ENCODE peak calls at places on chromosomes 13 and 19, in five cellular contexts. One of them, this sample, is unnamed.

GRCh38 chr19:2164020-2164988 is 571 bp downstream of the DOT1L start:
- DNase-seq in lung: no peak
- DNase-seq in spleen: peak; percentile 93
- DNase-seq in A549: no peak
- DNase-seq in neuronal stem cell: no peak
- DNase-seq in this sample: no peak

GRCh38 chr19:19416280-19416679 is 10.8 kb downstream of the GATAD2A start:
- DNase-seq in lung: no peak
- DNase-seq in A549: no peak
- DNase-seq in spleen: no peak
- DNase-seq in neuronal stem cell: no peak
- DNase-seq in this sample: no peak

GRCh38 chr19:40640744-40641143 is 39.6 kb downstream of the LTBP4 start:
- DNase-seq in A549: peak; percentile 70
- DNase-seq in neuronal stem cell: no peak
- DNase-seq in lung: no peak
- DNase-seq in spleen: no peak
- DNase-seq in this sample: no peak

GRCh38 chr13:40096357-40096911 is 441.0 kb downstream of the COG6 start:
- DNase-seq in spleen: no peak
- DNase-seq in lung: no peak
- DNase-seq in A549: no peak
- DNase-seq in neuronal stem cell: no peak
- DNase-seq in this sample: no peak

GRCh38 chr19:6717441-6717971 is 2.9 kb downstream of the C3 start:
- DNase-seq in neuronal stem cell: no peak
- DNase-seq in A549: peak; percentile 47
- DNase-seq in spleen: no peak
- DNase-seq in lung: no peak
- DNase-seq in this sample: no peak

GRCh38 chr19:8609210-8610040 is 1.1 kb downstream of the ADAMTS10 start:
- DNase-seq in spleen: no peak
- DNase-seq in A549: peak; percentile 91
- DNase-seq in lung: no peak
- DNase-seq in neuronal stem cell: peak; percentile 77
- DNase-seq in this sample: peak; percentile 32

GRCh38 chr19:45079063-45079910 is at the start of gene GEMIN7:
- DNase-seq in spleen: peak; percentile 94
- DNase-seq in A549: peak; percentile 88
- DNase-seq in lung: peak; percentile 70
- DNase-seq in neuronal stem cell: peak; percentile 78
- DNase-seq in this sample: peak; percentile 20

GRCh38 chr19:5953680-5954213 is 24.2 kb downstream of the RANBP3 start:
- DNase-seq in A549: no peak
- DNase-seq in neuronal stem cell: no peak
- DNase-seq in lung: no peak
- DNase-seq in spleen: no peak
- DNase-seq in this sample: no peak

GRCh38 chr19:33032218-33032781 is 32.4 kb downstream of the RHPN2 start:
- DNase-seq in lung: no peak
- DNase-seq in neuronal stem cell: no peak
- DNase-seq in spleen: no peak
- DNase-seq in A549: peak; percentile 78
- DNase-seq in this sample: no peak

GRCh38 chr13:77853701-77854100 is 64.9 kb downstream of the EDNRB start:
- DNase-seq in lung: no peak
- DNase-seq in A549: no peak
- DNase-seq in neuronal stem cell: peak; percentile 86
- DNase-seq in spleen: no peak
- DNase-seq in this sample: peak; percentile 23

GRCh38 chr13:42612021-42612765 is 38.2 kb downstream of the TNFSF11 start:
- DNase-seq in A549: no peak
- DNase-seq in lung: no peak
- DNase-seq in spleen: no peak
- DNase-seq in neuronal stem cell: no peak
- DNase-seq in this sample: no peak

GRCh38 chr19:13095934-13096890 is 6.4 kb downstream of the LYL1 start:
- DNase-seq in spleen: peak; percentile 89
- DNase-seq in A549: peak; percentile 27
- DNase-seq in lung: no peak
- DNase-seq in neuronal stem cell: peak; percentile 65
- DNase-seq in this sample: no peak

GRCh38 chr13:101390461-101390860 is 25.8 kb downstream of the NALCN start:
- DNase-seq in spleen: no peak
- DNase-seq in neuronal stem cell: no peak
- DNase-seq in lung: no peak
- DNase-seq in A549: no peak
- DNase-seq in this sample: no peak
- H3K27ac ChIP-seq in spleen: no peak overlapping the region
- H3K27ac ChIP-seq in neuronal stem cell: no peak overlapping the region
- H3K27ac ChIP-seq in lung: no peak overlapping the region
- H3K27ac ChIP-seq in A549: no peak overlapping the region
- H3K27ac ChIP-seq in this sample: no peak overlapping the region

GRCh38 chr19:14381689-14382474 is 638 bp downstream of the ADGRE5 start:
- DNase-seq in spleen: peak; percentile 89
- DNase-seq in A549: peak; percentile 77
- DNase-seq in neuronal stem cell: no peak
- DNase-seq in lung: peak; percentile 65
- DNase-seq in this sample: no peak
- H3K27ac ChIP-seq in spleen: peak overlapping the region; percentile 92
- H3K27ac ChIP-seq in A549: peak overlapping the region; percentile 94
- H3K27ac ChIP-seq in neuronal stem cell: no peak overlapping the region
- H3K27ac ChIP-seq in lung: peak overlapping the region; percentile 89
- H3K27ac ChIP-seq in this sample: peak overlapping the region; percentile 86

GRCh38 chr13:34159946-34160345 is 342.0 kb downstream of the RFC3 start:
- DNase-seq in lung: no peak
- DNase-seq in A549: no peak
- DNase-seq in neuronal stem cell: no peak
- DNase-seq in spleen: no peak
- DNase-seq in this sample: no peak

GRCh38 chr13:34161829-34162544 is 344.0 kb downstream of the RFC3 start:
- DNase-seq in lung: no peak
- DNase-seq in spleen: no peak
- DNase-seq in A549: peak; percentile 89
- DNase-seq in neuronal stem cell: no peak
- DNase-seq in this sample: no peak

GRCh38 chr13:34164585-34164984 is 346.6 kb downstream of the RFC3 start:
- DNase-seq in A549: no peak
- DNase-seq in lung: no peak
- DNase-seq in spleen: no peak
- DNase-seq in neuronal stem cell: peak; percentile 26
- DNase-seq in this sample: no peak

GRCh38 chr13:34165158-34165557 is 347.2 kb downstream of the RFC3 start:
- DNase-seq in spleen: no peak
- DNase-seq in A549: no peak
- DNase-seq in neuronal stem cell: no peak
- DNase-seq in lung: no peak
- DNase-seq in this sample: no peak

DNA sequence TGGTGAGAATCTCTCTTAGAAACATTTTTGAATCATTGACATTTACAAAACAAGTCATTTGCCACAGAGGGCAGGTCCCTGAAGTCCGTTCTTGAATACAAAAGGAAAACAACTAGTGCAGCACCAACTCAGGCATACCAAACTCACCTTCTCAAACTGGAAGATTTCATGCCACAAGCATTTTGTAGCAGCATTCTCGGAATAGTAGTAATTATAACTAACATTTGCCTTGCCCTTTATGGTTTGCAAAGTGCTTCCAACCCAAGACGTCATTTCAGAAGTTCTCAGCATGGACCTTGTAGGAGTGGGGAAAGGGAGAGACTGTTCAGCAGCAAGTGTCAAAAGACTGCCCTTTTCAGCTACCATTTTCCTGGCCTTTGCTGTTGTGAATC is 344.6 kb downstream of the RFC3 start:
- DNase-seq in spleen: no peak
- DNase-seq in A549: no peak
- DNase-seq in lung: no peak
- DNase-seq in neuronal stem cell: no peak
- DNase-seq in this sample: no peak
- H3K27ac ChIP-seq in spleen: no peak overlapping the region
- H3K27ac ChIP-seq in A549: peak overlapping the region; percentile 78
- H3K27ac ChIP-seq in lung: peak overlapping the region; percentile 74
- H3K27ac ChIP-seq in neuronal stem cell: peak overlapping the region; percentile 34
- H3K27ac ChIP-seq in this sample: no peak overlapping the region

GRCh38 chr19:16619456-16619855 is 8.5 kb downstream of the MED26 start:
- DNase-seq in neuronal stem cell: no peak
- DNase-seq in lung: no peak
- DNase-seq in A549: no peak
- DNase-seq in spleen: no peak
- DNase-seq in this sample: no peak
- H3K27ac ChIP-seq in neuronal stem cell: no peak overlapping the region
- H3K27ac ChIP-seq in lung: no peak overlapping the region
- H3K27ac ChIP-seq in A549: no peak overlapping the region
- H3K27ac ChIP-seq in spleen: no peak overlapping the region
- H3K27ac ChIP-seq in this sample: peak overlapping the region; percentile 2